ENCODE peak calls at places on chromosomes 1 and 21, in four cellular contexts. O is K562, S is GM12878, D is GM12891. P is an unnamed sample.

GRCh38 chr1:38559180-38559874 is 300.2 kb downstream of the RRAGC start:
- DNase-seq in S (peak; percentile 84), D (peak; percentile 70), O (no peak), P (peak; percentile 59)

GRCh38 chr1:4140821-4141220 is 240.7 kb upstream of the C1orf174 start:
- DNase-seq in D (no peak), S (no peak), O (no peak), P (no peak)

GRCh38 chr1:20411196-20411980 is 74.6 kb downstream of the CAMK2N1 start:
- DNase-seq in D (no peak), S (no peak), O (no peak), P (no peak)

GRCh38 chr1:231170875-231171274 is 9.0 kb downstream of the TRIM67 start:
- DNase-seq in D (no peak), S (no peak), O (no peak), P (no peak)

GRCh38 chr1:77605246-77606026 is 77.0 kb downstream of the ZZZ3 start:
- DNase-seq in S (no peak), O (no peak), D (no peak), P (no peak)

GRCh38 chr21:41932576-41933258 is 21.1 kb downstream of the C2CD2 start:
- DNase-seq in S (no peak), D (no peak), O (peak; percentile 51), P (no peak)

GRCh38 chr1:186082235-186082937 is 292.7 kb downstream of the TPR start:
- DNase-seq in D (peak; percentile 1), O (peak; percentile 68), S (peak; percentile 71), P (no peak)

GRCh38 chr1:15272009-15272781 is 25.2 kb downstream of the FHAD1 start:
- DNase-seq in O (peak; percentile 77), S (no peak), D (peak; percentile 54), P (peak; percentile 34)

GRCh38 chr1:88683516-88683847 is 591 bp upstream of the PKN2 start:
- DNase-seq in D (no peak), O (peak; percentile 16), S (no peak), P (no peak)

GRCh38 chr1:227540170-227541098 is 22.9 kb upstream of the ZNF678 start:
- DNase-seq in S (no peak), O (no peak), D (no peak), P (no peak)

GRCh38 chr1:207822602-207823451 is 71.0 kb downstream of the CD46 start:
- DNase-seq in S (peak; percentile 96), D (peak; percentile 90), O (peak; percentile 90), P (peak; percentile 85)

GRCh38 chr1:157993179-157994080 is at the start of gene KIRREL1:
- DNase-seq in D (no peak), S (no peak), O (no peak), P (no peak)

GRCh38 chr1:157994081-157994581 is 686 bp downstream of the KIRREL1 start:
- DNase-seq in D (no peak), S (no peak), O (no peak), P (no peak)

GRCh38 chr1:157992813-157993178 is 649 bp upstream of the KIRREL1 start:
- DNase-seq in O (no peak), D (no peak), S (no peak), P (no peak)

GRCh38 chr1:157994704-157995540 is 1.5 kb downstream of the KIRREL1 start:
- DNase-seq in S (no peak), D (no peak), O (no peak), P (no peak)

DNA sequence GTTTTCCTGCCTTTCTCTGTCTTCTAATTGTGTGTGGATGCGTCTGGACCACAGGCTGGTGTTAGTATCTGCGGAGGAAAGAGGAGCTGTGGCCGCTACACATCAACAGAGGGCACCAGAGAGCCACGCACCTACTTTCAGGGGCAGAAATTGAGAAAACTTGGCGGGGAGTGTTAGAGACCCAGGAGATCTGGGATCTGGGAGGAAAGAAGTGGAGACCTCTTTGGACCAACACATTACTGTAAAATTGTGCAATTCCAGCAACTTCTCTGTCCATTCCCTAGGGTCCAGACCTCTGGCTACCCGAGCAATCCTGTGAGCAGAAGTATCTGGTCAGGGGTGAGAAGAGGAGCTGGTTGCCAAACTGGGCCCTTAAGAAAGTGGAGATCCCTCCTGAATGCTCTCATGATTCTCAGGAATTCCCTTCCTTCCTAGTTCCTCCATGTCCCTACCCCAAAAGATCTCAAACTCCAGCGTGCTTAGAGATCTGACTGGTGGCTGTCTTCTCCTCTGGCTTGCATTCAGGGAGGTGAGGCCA is 1.3 kb upstream of the KIRREL1 start:
- DNase-seq in O (peak; percentile 62), S (no peak), D (peak; percentile 58), P (no peak)
- TF ChIP-seq POLR2A in O (no peak), S (no peak), D (no peak), P (no peak)

GRCh38 chr1:206493279-206493678 is 14.1 kb upstream of the RASSF5 start:
- DNase-seq in S (no peak), O (no peak), D (no peak), P (no peak)

GRCh38 chr1:206492589-206492988 is 14.7 kb upstream of the RASSF5 start:
- DNase-seq in O (no peak), D (no peak), S (no peak), P (no peak)

GRCh38 chr1:206491592-206491991 is 15.7 kb upstream of the RASSF5 start:
- DNase-seq in O (no peak), S (no peak), D (no peak), P (no peak)

GRCh38 chr1:206489980-206490534 is 17.3 kb upstream of the RASSF5 start:
- DNase-seq in S (no peak), O (peak; percentile 94), D (peak; percentile 84), P (peak; percentile 87)

GRCh38 chr1:206490643-206491421 is 16.5 kb upstream of the RASSF5 start:
- DNase-seq in O (no peak), D (no peak), S (no peak), P (no peak)
- TF ChIP-seq TAF1 in O (no peak), D (no peak), S (no peak), P (no peak)

GRCh38 chr21:36381841-36382589 is 3.2 kb upstream of the CHAF1B start:
- DNase-seq in S (no peak), O (no peak), D (no peak), P (no peak)

GRCh38 chr21:36385909-36386642 is 884 bp downstream of the CHAF1B start:
- DNase-seq in D (no peak), S (no peak), O (no peak), P (no peak)

GRCh38 chr21:36388076-36388475 is 2.9 kb downstream of the CHAF1B start:
- DNase-seq in S (no peak), D (no peak), O (no peak), P (no peak)

GRCh38 chr21:36384885-36385232 is 333 bp upstream of the CHAF1B start:
- DNase-seq in S (no peak), O (peak; percentile 30), D (no peak), P (no peak)

GRCh38 chr21:36385233-36385908 is at the start of gene CHAF1B:
- DNase-seq in S (no peak), D (peak; percentile 91), O (peak; percentile 99), P (peak; percentile 87)
- TF ChIP-seq POLR2A in S (peak; percentile 84), D (peak; percentile 55), O (peak; percentile 68), P (peak; percentile 84)

GRCh38 chr21:34722684-34723300 is 54.0 kb downstream of the CLIC6 start:
- DNase-seq in O (peak; percentile 78), S (no peak), D (no peak), P (peak; percentile 32)
- TF ChIP-seq TAF1 in O (no peak), S (no peak), D (no peak), P (no peak)